ENCODE peak calls at places on chromosomes 12 and 14, in five cellular contexts. One of them, this sample, is unnamed.

GRCh38 chr12:84694111-84694510 is 218.5 kb downstream of the SLC6A15 start:
- DNase-seq in GM03348: no peak
- DNase-seq in WERI-Rb-1: no peak
- DNase-seq in frontal cortex: no peak
- DNase-seq in OCI-M1: no peak
- DNase-seq in this sample: no peak

GRCh38 chr12:4153343-4153892 is 120.1 kb upstream of the CCND2 start:
- DNase-seq in GM03348: no peak
- DNase-seq in WERI-Rb-1: peak; percentile 45
- DNase-seq in frontal cortex: no peak
- DNase-seq in OCI-M1: peak; percentile 94
- DNase-seq in this sample: no peak

GRCh38 chr12:65123435-65124063 is 2.4 kb upstream of the WIF1 start:
- DNase-seq in GM03348: peak; percentile 38
- DNase-seq in WERI-Rb-1: no peak
- DNase-seq in frontal cortex: no peak
- DNase-seq in OCI-M1: peak; percentile 90
- DNase-seq in this sample: peak; percentile 19

GRCh38 chr14:78240567-78240966 is 70.4 kb downstream of the NRXN3 start:
- DNase-seq in GM03348: no peak
- DNase-seq in WERI-Rb-1: no peak
- DNase-seq in frontal cortex: no peak
- DNase-seq in OCI-M1: no peak
- DNase-seq in this sample: no peak

GRCh38 chr12:87157791-87158190 is 871.4 kb downstream of the C12orf50 start:
- DNase-seq in GM03348: peak; percentile 41
- DNase-seq in WERI-Rb-1: no peak
- DNase-seq in frontal cortex: no peak
- DNase-seq in OCI-M1: no peak
- DNase-seq in this sample: peak; percentile 94

GRCh38 chr12:80261403-80261802 is 162.1 kb downstream of the OTOGL start:
- DNase-seq in GM03348: no peak
- DNase-seq in WERI-Rb-1: no peak
- DNase-seq in frontal cortex: no peak
- DNase-seq in OCI-M1: no peak
- DNase-seq in this sample: no peak

GRCh38 chr14:30440986-30441385 is 118.0 kb upstream of the G2E3 start:
- DNase-seq in GM03348: peak; percentile 35
- DNase-seq in WERI-Rb-1: no peak
- DNase-seq in frontal cortex: no peak
- DNase-seq in OCI-M1: no peak
- DNase-seq in this sample: peak; percentile 11

GRCh38 chr12:65540140-65540539 is 261.7 kb downstream of the MSRB3 start:
- DNase-seq in GM03348: no peak
- DNase-seq in WERI-Rb-1: no peak
- DNase-seq in frontal cortex: no peak
- DNase-seq in OCI-M1: no peak
- DNase-seq in this sample: no peak

GRCh38 chr12:76470028-76470939 is 89.3 kb downstream of the OSBPL8 start:
- DNase-seq in GM03348: peak; percentile 80
- DNase-seq in WERI-Rb-1: no peak
- DNase-seq in frontal cortex: no peak
- DNase-seq in OCI-M1: peak; percentile 78
- DNase-seq in this sample: peak; percentile 67

GRCh38 chr14:104001003-104001402 is 58.7 kb upstream of the RD3L start:
- DNase-seq in GM03348: no peak
- DNase-seq in WERI-Rb-1: peak; percentile 30
- DNase-seq in frontal cortex: no peak
- DNase-seq in OCI-M1: peak; percentile 5
- DNase-seq in this sample: no peak

GRCh38 chr12:55673638-55674037 is 34.1 kb downstream of the ITGA7 start:
- DNase-seq in GM03348: no peak
- DNase-seq in WERI-Rb-1: no peak
- DNase-seq in frontal cortex: no peak
- DNase-seq in OCI-M1: peak; percentile 12
- DNase-seq in this sample: no peak

GRCh38 chr14:87992720-87993484 is at the start of gene GALC:
- DNase-seq in GM03348: peak; percentile 94
- DNase-seq in WERI-Rb-1: peak; percentile 94
- DNase-seq in frontal cortex: peak; percentile 87
- DNase-seq in OCI-M1: peak; percentile 95
- DNase-seq in this sample: peak; percentile 88

GRCh38 chr12:67811437-67812361 is 163.2 kb downstream of the DYRK2 start:
- DNase-seq in GM03348: peak; percentile 29
- DNase-seq in WERI-Rb-1: no peak
- DNase-seq in frontal cortex: no peak
- DNase-seq in OCI-M1: no peak
- DNase-seq in this sample: peak; percentile 80

GRCh38 chr12:29726741-29727348 is 56.9 kb downstream of the TMTC1 start:
- DNase-seq in GM03348: no peak
- DNase-seq in WERI-Rb-1: no peak
- DNase-seq in frontal cortex: no peak
- DNase-seq in OCI-M1: no peak
- DNase-seq in this sample: no peak

GRCh38 chr14:85587152-85587697 is 57.3 kb downstream of the FLRT2 start:
- DNase-seq in GM03348: no peak
- DNase-seq in WERI-Rb-1: no peak
- DNase-seq in frontal cortex: no peak
- DNase-seq in OCI-M1: peak; percentile 75
- DNase-seq in this sample: peak; percentile 55